ENCODE peak calls at places on chromosome 22, in five cellular contexts. O is left ventricle myocardium inferior, Q is neural progenitor cell, P is HAP-1, A is heart right ventricle. G is an unnamed sample.

GRCh38 chr22:34696557-34696956 is 369.4 kb upstream of the ISX start:
- DNase-seq in Q (peak; percentile 70), O (no peak), P (peak; percentile 14), A (no peak), G (peak; percentile 24)

GRCh38 chr22:22406445-22406844 is 102.1 kb downstream of the ZNF280B start:
- DNase-seq in Q (no peak), P (no peak), O (no peak), A (no peak), G (no peak)

GRCh38 chr22:27597703-27598444 is 203.7 kb downstream of the MN1 start:
- DNase-seq in A (no peak), O (no peak), Q (no peak), P (peak; percentile 73), G (peak; percentile 66)

GRCh38 chr22:31343235-31344191 is 2.6 kb downstream of the PATZ1 start:
- DNase-seq in O (peak; percentile 34), Q (peak; percentile 93), A (peak; percentile 41), P (peak; percentile 80), G (peak; percentile 86)

GRCh38 chr22:30202531-30203006 is 44.0 kb downstream of the LIF start:
- DNase-seq in A (no peak), Q (peak; percentile 45), P (no peak), O (no peak), G (peak; percentile 35)

GRCh38 chr22:43477151-43477725 is 65.4 kb downstream of the MPPED1 start:
- DNase-seq in P (no peak), Q (no peak), O (no peak), A (no peak), G (peak; percentile 30)

GRCh38 chr22:48577014-48577690 is 1250.5 kb downstream of the BRD1 start:
- DNase-seq in A (no peak), Q (peak; percentile 40), P (no peak), O (no peak), G (peak; percentile 79)

GRCh38 chr22:49973018-49973965 is 12.7 kb downstream of the PIM3 start:
- DNase-seq in O (no peak), P (peak; percentile 9), A (no peak), Q (no peak), G (no peak)

GRCh38 chr22:33386270-33386669 is 328.1 kb upstream of the SYN3 start:
- DNase-seq in P (no peak), A (no peak), O (no peak), Q (no peak), G (no peak)

GRCh38 chr22:30390974-30391691 is 3.9 kb upstream of the RNF215 start:
- DNase-seq in P (peak; percentile 76), A (peak; percentile 15), O (peak; percentile 33), Q (peak; percentile 75), G (peak; percentile 87)

GRCh38 chr22:39287076-39287743 is 32.2 kb downstream of the RPL3 start:
- DNase-seq in A (no peak), Q (no peak), O (no peak), P (no peak), G (no peak)

GRCh38 chr22:44918925-44919392 is 90.8 kb downstream of the PHF21B start:
- DNase-seq in A (no peak), O (no peak), Q (no peak), P (no peak), G (peak; percentile 22)

GRCh38 chr22:39123811-39124668 is 27.0 kb downstream of the APOBEC3H start:
- DNase-seq in O (no peak), A (no peak), P (no peak), Q (peak; percentile 74), G (peak; percentile 90)

GRCh38 chr22:22666307-22667091 is 22.1 kb downstream of the GGTLC2 start:
- DNase-seq in Q (peak; percentile 70), O (no peak), A (no peak), P (peak; percentile 51), G (peak; percentile 67)

GRCh38 chr22:44531487-44531886 is 33.5 kb upstream of the RTL6 start:
- DNase-seq in O (no peak), P (no peak), Q (no peak), A (no peak), G (no peak)

GRCh38 chr22:28435271-28435825 is 244.3 kb downstream of the TTC28 start:
- DNase-seq in O (peak; percentile 44), P (peak; percentile 74), A (peak; percentile 56), Q (no peak), G (no peak)

GRCh38 chr22:27135582-27135981 is 478.2 kb downstream of the MIAT start:
- DNase-seq in O (no peak), P (no peak), A (no peak), Q (no peak), G (no peak)

GRCh38 chr22:48185656-48186055 is 1423.2 kb downstream of the TBC1D22A start:
- DNase-seq in Q (no peak), A (no peak), O (no peak), P (no peak), G (no peak)

GRCh38 chr22:43848366-43849171 is 13.7 kb downstream of the SULT4A1 start:
- DNase-seq in A (no peak), O (peak; percentile 36), Q (peak; percentile 61), P (peak; percentile 26), G (peak; percentile 82)

GRCh38 chr22:30159561-30160353 is 79.5 kb downstream of the HORMAD2 start:
- DNase-seq in A (no peak), Q (no peak), O (no peak), P (no peak), G (no peak)

GRCh38 chr22:27318516-27318915 is 483.0 kb downstream of the MN1 start:
- DNase-seq in O (peak; percentile 30), Q (peak; percentile 21), P (peak; percentile 81), A (peak; percentile 46), G (no peak)

GRCh38 chr22:42644422-42645340 is 4.3 kb upstream of the ATP5MGL start:
- DNase-seq in O (peak; percentile 67), Q (no peak), A (peak; percentile 80), P (no peak), G (peak; percentile 67)

GRCh38 chr22:38419121-38419863 is 35.7 kb downstream of the KCNJ4 start:
- DNase-seq in A (no peak), P (no peak), Q (no peak), O (no peak), G (peak; percentile 39)

GRCh38 chr22:34592341-34592740 is 473.6 kb upstream of the ISX start:
- DNase-seq in A (no peak), O (no peak), Q (no peak), P (no peak), G (no peak)

GRCh38 chr22:18060646-18061620 is 16.9 kb upstream of the PEX26 start:
- DNase-seq in A (no peak), P (no peak), O (no peak), Q (no peak), G (no peak)

GRCh38 chr22:17785185-17786184 is 11.2 kb upstream of the BID start:
- DNase-seq in O (peak; percentile 54), Q (peak; percentile 50), P (peak; percentile 80), A (peak; percentile 45), G (peak; percentile 96)

GRCh38 chr22:39932918-39933649 is 27.1 kb upstream of the TMA7B start:
- DNase-seq in P (peak; percentile 70), A (no peak), Q (peak; percentile 90), O (no peak), G (peak; percentile 86)

GRCh38 chr22:33620085-33620484 is 300.2 kb downstream of the LARGE1 start:
- DNase-seq in Q (no peak), A (no peak), P (no peak), O (no peak), G (no peak)

GRCh38 chr22:49953680-49954344 is 6.8 kb upstream of the PIM3 start:
- DNase-seq in P (no peak), A (no peak), Q (no peak), O (peak; percentile 44), G (no peak)

GRCh38 chr22:50604623-50605348 is 4.2 kb downstream of the MAPK8IP2 start:
- DNase-seq in Q (no peak), A (no peak), P (no peak), O (no peak), G (peak; percentile 60)

GRCh38 chr22:30408388-30409101 is 11.7 kb downstream of the SEC14L2 start:
- DNase-seq in A (no peak), P (no peak), O (no peak), Q (no peak), G (no peak)

GRCh38 chr22:19871023-19871844 is 16.6 kb upstream of the GNB1L start:
- DNase-seq in Q (no peak), P (peak; percentile 6), A (no peak), O (no peak), G (peak; percentile 44)

GRCh38 chr22:32331236-32331917 is 26.3 kb upstream of the RFPL3 start:
- DNase-seq in Q (no peak), O (no peak), A (no peak), P (no peak), G (peak; percentile 57)

GRCh38 chr22:46083383-46084350 is 66.7 kb upstream of the PPARA start:
- DNase-seq in A (no peak), Q (no peak), P (no peak), O (peak; percentile 16), G (no peak)

GRCh38 chr22:46085831-46086576 is 64.3 kb upstream of the PPARA start:
- DNase-seq in Q (no peak), O (peak; percentile 81), P (no peak), A (peak; percentile 66), G (no peak)

GRCh38 chr22:46082633-46083032 is 67.7 kb upstream of the PPARA start:
- DNase-seq in A (no peak), Q (no peak), P (no peak), O (no peak), G (no peak)

GRCh38 chr22:46084943-46085830 is 65.1 kb upstream of the PPARA start:
- DNase-seq in O (peak; percentile 90), P (no peak), A (peak; percentile 91), Q (no peak), G (no peak)

GRCh38 chr22:46084376-46084775 is 66.0 kb upstream of the PPARA start:
- DNase-seq in O (no peak), Q (no peak), A (no peak), P (no peak), G (no peak)
- H3K36me3 ChIP-seq in O (peaks cover 26% of the 10 kb centered on the region), Q (no peaks in the 10 kb centered on the region), A (peaks cover 66% of the 10 kb centered on the region), P (peaks cover 70% of the 10 kb centered on the region), G (no peaks in the 10 kb centered on the region)

DNA sequence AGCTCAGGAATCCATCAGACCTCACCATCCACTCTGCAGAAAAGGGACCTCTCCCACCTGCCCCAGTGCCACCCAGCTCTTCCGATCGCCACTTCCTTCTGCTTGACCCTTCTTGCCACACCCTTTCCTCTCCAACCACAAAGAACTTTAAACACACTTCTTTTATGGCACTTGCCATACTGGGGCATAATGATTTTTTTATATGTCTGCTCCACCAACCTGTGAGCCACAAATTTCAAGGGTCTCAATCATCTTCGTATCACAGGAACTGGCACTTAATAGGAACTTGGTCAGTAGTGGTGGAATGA is 11.7 kb upstream of the MYH9 start:
- DNase-seq in O (no peak), P (no peak), Q (no peak), A (no peak), G (no peak)
- H3K36me3 ChIP-seq in O (no peaks in the 10 kb centered on the region), P (no peaks in the 10 kb centered on the region), Q (no peaks in the 10 kb centered on the region), A (no peaks in the 10 kb centered on the region), G (no peaks in the 10 kb centered on the region)

DNA sequence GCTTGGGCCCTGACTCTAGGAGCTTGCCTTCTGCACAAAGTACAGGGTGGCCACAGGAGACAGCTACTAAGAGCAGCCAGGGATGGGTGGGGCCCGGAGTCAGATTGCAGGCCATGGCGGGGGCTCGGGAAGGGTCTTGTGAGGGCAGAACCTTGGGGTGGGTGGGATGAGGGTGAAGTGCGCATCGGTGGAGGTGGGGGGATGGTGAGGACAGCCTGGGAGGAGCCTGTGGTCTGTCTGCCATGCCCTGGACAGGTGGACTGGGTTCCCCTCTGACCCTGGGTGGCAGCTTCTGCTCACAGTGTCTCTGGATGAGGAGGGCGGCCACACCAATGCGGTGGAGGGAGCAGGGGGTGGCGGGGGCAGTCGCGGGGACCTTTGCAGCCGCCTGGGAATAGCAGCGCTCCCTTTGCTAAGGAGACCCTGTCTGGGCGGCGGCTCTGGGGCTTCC is 288.2 kb downstream of the TBC1D22A start:
- DNase-seq in Q (no peak), A (no peak), O (no peak), P (no peak), G (no peak)
- H3K36me3 ChIP-seq in Q (no peaks in the 10 kb centered on the region), A (peaks cover 10% of the 10 kb centered on the region), O (peaks cover 5% of the 10 kb centered on the region), P (no peaks in the 10 kb centered on the region), G (no peaks in the 10 kb centered on the region)

GRCh38 chr22:25694167-25694907 is 47.7 kb upstream of the MYO18B start:
- DNase-seq in O (no peak), P (no peak), A (no peak), Q (no peak), G (no peak)
- H3K36me3 ChIP-seq in O (no peaks in the 10 kb centered on the region), P (peaks cover 8% of the 10 kb centered on the region), A (peaks cover 57% of the 10 kb centered on the region), Q (no peaks in the 10 kb centered on the region), G (no peaks in the 10 kb centered on the region)